ENCODE peak calls at places on chromosomes 12 and 14, in seven cellular contexts. F, Q, P, H, I, W and Z are unnamed samples.

GRCh38 chr14:36570065-36570464 is 12.3 kb downstream of the NKX2-8 start:
- DNase-seq in H (no peak), F (no peak), Q (no peak), W (no peak), P (no peak), I (no peak), Z (no peak)

GRCh38 chr14:96038920-96039632 is at the start of gene C14orf132:
- DNase-seq in Q (no peak), P (peak), W (no peak), I (peak), H (peak), F (peak), Z (peak)

GRCh38 chr12:57229041-57229633 is 374 bp upstream of the SHMT2 start:
- DNase-seq in I (no peak), F (no peak), W (no peak), P (no peak), Q (no peak), H (no peak), Z (no peak)

GRCh38 chr12:2641761-2642160 is 153.0 kb upstream of the FKBP4 start:
- DNase-seq in I (no peak), Q (no peak), P (no peak), H (no peak), W (no peak), F (no peak), Z (no peak)

GRCh38 chr12:27787559-27787958 is 7.5 kb upstream of the MANSC4 start:
- DNase-seq in P (no peak), I (no peak), H (no peak), F (no peak), Q (no peak), W (no peak), Z (no peak)

GRCh38 chr12:78062781-78063180 is 232.1 kb downstream of the NAV3 start:
- DNase-seq in P (no peak), F (no peak), I (no peak), Q (peak), H (no peak), W (no peak), Z (no peak)

GRCh38 chr12:124399622-124400021 is 104.7 kb downstream of the RFLNA start:
- DNase-seq in H (no peak), F (peak), W (no peak), P (peak), Q (peak), I (peak), Z (peak)

GRCh38 chr12:7210642-7211151 is 21.2 kb downstream of the PEX5 start:
- DNase-seq in H (no peak), P (no peak), W (no peak), Q (no peak), F (no peak), I (no peak), Z (no peak)

GRCh38 chr12:26283046-26283445 is 87.7 kb downstream of the SSPN start:
- DNase-seq in Q (no peak), W (no peak), P (no peak), H (no peak), F (no peak), I (no peak), Z (no peak)

GRCh38 chr12:56487448-56488040 is 417 bp downstream of the GLS2 start:
- DNase-seq in Q (peak), I (no peak), W (no peak), H (no peak), P (no peak), F (peak), Z (peak)

GRCh38 chr12:45893240-45893639 is 97.1 kb downstream of the SCAF11 start:
- DNase-seq in H (peak), F (no peak), Q (peak), P (peak), W (no peak), I (no peak), Z (no peak)

GRCh38 chr12:2409656-2410265 is 357.0 kb downstream of the CACNA1C start:
- DNase-seq in P (no peak), H (no peak), I (no peak), F (no peak), W (no peak), Q (no peak), Z (no peak)

GRCh38 chr14:23348297-23348655 is 4.4 kb downstream of the SLC22A17 start:
- DNase-seq in F (no peak), Q (no peak), P (no peak), H (no peak), I (no peak), W (no peak), Z (no peak)

GRCh38 chr14:25049559-25050493 is at the start of gene STXBP6:
- DNase-seq in W (no peak), P (no peak), I (peak), F (peak), H (no peak), Q (peak), Z (peak)

GRCh38 chr14:98028156-98028555 is 1231.0 kb downstream of the VRK1 start:
- DNase-seq in Q (no peak), H (no peak), I (no peak), W (no peak), F (no peak), P (no peak), Z (no peak)

GRCh38 chr14:42307239-42307825 is 700.7 kb downstream of the LRFN5 start:
- DNase-seq in F (no peak), W (no peak), H (no peak), P (no peak), Q (no peak), I (no peak), Z (no peak)

GRCh38 chr14:73811164-73811503 is 40.5 kb upstream of the PTGR2 start:
- DNase-seq in F (no peak), I (no peak), Q (no peak), P (no peak), W (no peak), H (no peak), Z (no peak)

DNA sequence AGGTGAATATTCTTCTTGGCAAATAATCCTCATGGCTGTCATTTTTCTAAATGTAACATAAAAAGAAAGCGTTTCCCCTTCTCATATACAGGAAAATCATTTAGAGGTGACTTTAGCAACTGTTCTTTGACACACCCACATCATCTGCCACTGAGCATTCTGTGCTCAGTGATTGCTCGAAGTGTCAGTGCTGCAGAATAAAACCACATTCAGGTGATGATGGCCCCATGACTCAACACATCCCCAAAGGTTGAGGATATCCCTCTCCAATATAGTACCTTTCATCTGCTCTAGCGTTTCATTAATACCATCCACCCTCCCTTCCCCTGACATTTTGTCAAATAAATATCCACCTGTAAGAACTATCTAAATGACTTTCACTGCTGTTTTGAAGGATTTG is 28.7 kb upstream of the CPSF6 start:
- DNase-seq in F (no peak), I (no peak), W (no peak), P (no peak), Q (no peak), H (no peak), Z (no peak)
- TF ChIP-seq JUND in F (no peak), I (no peak), W (no peak), P (no peak), Q (no peak), H (no peak), Z (no peak)

DNA sequence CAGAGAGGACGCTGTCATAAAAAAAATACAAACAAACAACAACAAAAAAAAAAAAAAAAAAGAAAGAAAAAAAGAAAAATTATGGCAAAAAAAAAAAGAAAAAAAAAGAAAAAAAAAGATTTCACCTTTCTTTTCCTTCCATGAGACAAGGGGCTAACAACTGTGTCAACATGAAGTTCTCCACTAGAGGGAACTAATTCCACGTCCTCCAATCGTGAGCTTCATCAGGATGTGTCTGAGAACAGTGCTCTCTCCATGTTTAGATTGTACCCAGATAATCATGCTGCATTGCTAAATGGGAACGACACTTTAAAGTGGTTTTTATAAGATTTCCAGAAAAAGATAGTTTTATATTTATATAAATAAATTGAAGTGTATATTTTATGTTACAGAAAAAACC is 96.2 kb upstream of the PTPRB start:
- DNase-seq in P (peak), W (peak), Q (peak), I (peak), F (no peak), H (peak), Z (peak)
- TF ChIP-seq JUND in P (no peak), W (no peak), Q (no peak), I (no peak), F (peak), H (no peak), Z (no peak)

DNA sequence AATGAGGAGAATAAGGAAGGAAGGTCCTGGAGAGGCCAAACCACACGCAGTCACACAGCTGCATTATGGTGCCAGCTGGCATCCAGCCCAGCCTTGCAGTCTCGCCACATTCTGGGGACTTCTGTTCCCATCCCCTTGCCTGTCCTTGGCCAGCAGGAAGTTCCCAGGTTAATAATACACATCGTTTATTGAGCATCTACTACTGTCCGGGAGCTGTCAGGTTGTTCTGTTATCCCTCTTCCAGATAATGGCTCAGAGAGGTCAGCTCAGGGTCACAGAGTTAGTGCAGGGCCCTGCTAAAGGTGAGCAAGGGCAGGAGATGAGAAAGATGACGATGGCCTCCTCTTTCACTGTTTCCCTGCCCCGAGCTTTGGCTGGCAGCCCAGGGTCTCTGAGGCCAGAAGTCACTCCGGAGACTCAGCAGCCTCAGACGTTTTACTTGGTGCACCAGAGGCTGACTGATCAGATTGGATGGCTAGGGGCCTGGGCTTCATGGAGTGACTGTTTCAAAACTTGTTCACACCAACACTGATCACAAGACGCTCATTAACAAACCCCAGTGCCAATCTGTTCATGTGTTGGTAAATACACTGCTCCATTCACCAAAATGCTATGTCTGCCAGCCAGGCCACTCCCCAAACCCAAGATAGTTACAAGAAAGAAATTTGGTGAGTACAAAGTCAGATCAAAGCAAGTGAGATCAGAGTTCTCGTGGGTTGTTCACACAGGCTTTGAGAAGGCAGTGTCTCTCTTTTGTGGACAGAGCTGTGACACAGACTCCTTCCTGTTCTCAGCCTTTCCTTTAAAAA is 79.2 kb downstream of the B4GALNT3 start:
- DNase-seq in I (peak), W (no peak), P (no peak), H (peak), F (no peak), Q (no peak), Z (peak)
- TF ChIP-seq JUND in I (no peak), W (no peak), P (no peak), H (no peak), F (no peak), Q (no peak), Z (no peak)

DNA sequence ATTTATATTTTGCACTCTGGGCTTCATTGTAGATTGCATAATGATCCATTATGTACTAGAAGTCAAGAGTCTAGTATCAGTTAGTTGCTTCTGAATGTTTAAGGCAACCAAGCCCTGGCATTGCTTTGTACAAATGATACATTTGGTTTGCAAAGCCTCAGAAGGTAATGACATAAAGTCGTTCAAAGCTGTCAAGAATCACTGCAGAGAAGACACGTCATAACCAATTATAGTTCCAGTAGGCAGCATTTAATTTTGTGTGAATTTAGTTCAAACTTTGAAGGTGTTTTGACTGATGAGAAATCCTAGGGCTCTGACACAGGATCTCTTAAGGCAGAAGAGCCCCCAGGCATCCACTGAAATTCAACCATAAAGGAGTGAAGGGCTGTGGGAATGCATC is 163.0 kb upstream of the KRR1 start:
- DNase-seq in W (no peak), F (no peak), Q (no peak), H (no peak), P (no peak), I (no peak), Z (no peak)
- TF ChIP-seq JUND in W (no peak), F (no peak), Q (no peak), H (no peak), P (no peak), I (no peak), Z (no peak)

GRCh38 chr14:85564841-85565527 is 35.0 kb downstream of the FLRT2 start:
- DNase-seq in P (no peak), F (no peak), I (no peak), W (no peak), Q (no peak), H (no peak), Z (no peak)

GRCh38 chr14:85565862-85566296 is 35.9 kb downstream of the FLRT2 start:
- DNase-seq in F (no peak), H (no peak), P (no peak), W (no peak), I (no peak), Q (no peak), Z (no peak)

GRCh38 chr14:85562630-85563029 is 32.7 kb downstream of the FLRT2 start:
- DNase-seq in Q (no peak), H (no peak), I (no peak), P (no peak), W (no peak), F (no peak), Z (no peak)

GRCh38 chr14:85572021-85572420 is 42.1 kb downstream of the FLRT2 start:
- DNase-seq in Q (no peak), I (no peak), W (no peak), P (no peak), H (no peak), F (no peak), Z (no peak)

DNA sequence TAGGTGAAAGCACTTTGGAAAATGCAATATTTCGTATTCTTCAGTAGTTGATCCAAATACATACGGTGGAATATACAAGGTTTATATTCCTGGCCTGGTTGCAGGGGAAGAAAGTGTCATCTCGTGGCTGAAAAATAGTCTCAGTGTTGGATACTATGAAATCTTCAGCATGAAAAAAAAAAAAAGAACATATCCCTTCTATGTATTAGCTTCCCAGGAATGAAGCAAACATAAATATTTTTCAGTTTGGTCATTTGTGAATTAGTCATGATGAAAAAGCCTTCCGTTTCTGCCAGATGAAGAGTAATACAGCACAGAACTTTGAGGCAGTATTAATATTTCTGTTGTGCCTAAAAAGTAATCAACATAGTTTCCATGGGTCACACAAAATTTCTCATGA is 36.7 kb downstream of the FLRT2 start:
- DNase-seq in F (no peak), W (no peak), I (no peak), P (no peak), H (no peak), Q (no peak), Z (no peak)
- TF ChIP-seq JUND in F (no peak), W (no peak), I (peak), P (no peak), H (no peak), Q (no peak), Z (no peak)

GRCh38 chr12:49030714-49031572 is 12.4 kb upstream of the PRKAG1 start:
- DNase-seq in H (no peak), I (peak), P (no peak), F (no peak), W (no peak), Q (no peak), Z (no peak)
- TF ChIP-seq JUND in H (no peak), I (no peak), P (no peak), F (no peak), W (no peak), Q (no peak), Z (no peak)